ENCODE peak calls at places on chromosomes 4 and X, in seven cellular contexts. Q is body of pancreas, Z is psoas muscle, P is DND-41, N is uterus, O is astrocyte, G is upper lobe of right lung. E is an unnamed sample.
A peak's percentile ranks its signal among the peaks of the same experiment; 100 is the strongest.

GRCh38 chrX:150806827-150807226 is 91.6 kb downstream of the CD99L2 start:
- DNase-seq in P (no peak), O (no peak), N (no peak), Z (no peak), G (no peak), Q (no peak), E (no peak)

GRCh38 chr4:153341575-153342090 is 2.9 kb upstream of the MND1 start:
- DNase-seq in P (no peak), Z (no peak), N (no peak), Q (no peak), O (peak; percentile 54), G (no peak), E (no peak)

GRCh38 chr4:47413515-47413914 is 50.0 kb downstream of the COMMD8 start:
- DNase-seq in Z (no peak), P (no peak), G (no peak), Q (no peak), N (no peak), O (no peak), E (no peak)

GRCh38 chr4:169163495-169163894 is 107.3 kb downstream of the SH3RF1 start:
- DNase-seq in Z (no peak), Q (no peak), G (no peak), P (no peak), N (no peak), O (no peak), E (no peak)

GRCh38 chr4:6549890-6550620 is 24.9 kb upstream of the MAN2B2 start:
- DNase-seq in P (no peak), Q (no peak), O (no peak), Z (peak; percentile 36), G (no peak), N (no peak), E (no peak)

GRCh38 chr4:128812360-128812958 is 3.0 kb downstream of the JADE1 start:
- DNase-seq in G (no peak), O (peak; percentile 72), Z (no peak), N (no peak), P (no peak), Q (peak; percentile 50), E (no peak)

GRCh38 chr4:98527528-98527927 is 130.9 kb downstream of the TSPAN5 start:
- DNase-seq in G (no peak), P (no peak), Q (no peak), O (no peak), Z (no peak), N (no peak), E (no peak)

GRCh38 chr4:107862658-107863057 is 37.9 kb downstream of the SGMS2 start:
- DNase-seq in O (peak; percentile 55), P (no peak), N (no peak), Q (peak; percentile 18), G (no peak), Z (no peak), E (peak; percentile 4)

GRCh38 chr4:52640808-52641595 is 18.1 kb downstream of the USP46 start:
- DNase-seq in N (no peak), Q (no peak), O (peak; percentile 76), P (no peak), G (no peak), Z (no peak), E (no peak)

GRCh38 chrX:47864785-47865184 is 28.1 kb downstream of the ZNF81 start:
- DNase-seq in N (no peak), P (no peak), Q (no peak), G (no peak), Z (no peak), O (no peak), E (no peak)

GRCh38 chr4:67700119-67700873 is 659 bp downstream of the UBA6 start:
- DNase-seq in P (peak; percentile 24), Q (no peak), N (no peak), G (no peak), O (peak; percentile 25), Z (no peak), E (peak; percentile 66)

DNA sequence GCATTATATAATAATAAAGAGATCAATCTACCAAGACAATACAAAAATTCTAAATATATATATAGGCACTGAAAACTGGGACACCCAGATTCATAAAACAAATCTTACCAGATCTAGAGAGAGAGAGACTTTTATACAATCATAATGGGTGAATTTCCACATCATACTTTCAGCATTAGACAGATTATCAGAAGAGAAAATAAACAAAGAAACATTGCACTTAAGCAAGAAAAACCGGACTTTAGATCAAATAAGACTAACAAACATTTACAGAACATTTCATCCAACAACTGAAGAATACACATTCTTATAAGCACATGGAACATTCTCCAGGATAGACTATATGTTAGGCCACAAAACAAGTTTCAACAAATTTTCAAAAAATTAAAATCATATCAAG is 245.1 kb downstream of the INPP4B start:
- DNase-seq in P (no peak), Q (no peak), Z (no peak), G (no peak), N (no peak), O (no peak), E (no peak)
- H3K9me3 ChIP-seq in P (peaks cover 17% of the 10 kb centered on the region), Q (peaks cover 6% of the 10 kb centered on the region), Z (peaks cover 4% of the 10 kb centered on the region), G (peaks cover 6% of the 10 kb centered on the region), N (no peaks in the 10 kb centered on the region), O (no peaks in the 10 kb centered on the region), E (peaks cover 24% of the 10 kb centered on the region)

GRCh38 chrX:866441-866990 is 235.9 kb downstream of the SHOX start:
- DNase-seq in Z (no peak), N (no peak), P (no peak), Q (no peak), G (no peak), O (no peak), E (no peak)
- H3K9me3 ChIP-seq in Z (no peaks in the 10 kb centered on the region), N (no peaks in the 10 kb centered on the region), P (no peaks in the 10 kb centered on the region), Q (no peaks in the 10 kb centered on the region), G (no peaks in the 10 kb centered on the region), O (peaks cover 8% of the 10 kb centered on the region), E (no peaks in the 10 kb centered on the region)

GRCh38 chrX:11722304-11722703 is 35.7 kb upstream of the MSL3 start:
- DNase-seq in Z (no peak), Q (no peak), N (no peak), O (no peak), P (no peak), G (no peak), E (no peak)
- H3K9me3 ChIP-seq in Z (no peaks in the 10 kb centered on the region), Q (no peaks in the 10 kb centered on the region), N (no peaks in the 10 kb centered on the region), O (no peaks in the 10 kb centered on the region), P (no peaks in the 10 kb centered on the region), G (no peaks in the 10 kb centered on the region), E (no peaks in the 10 kb centered on the region)

DNA sequence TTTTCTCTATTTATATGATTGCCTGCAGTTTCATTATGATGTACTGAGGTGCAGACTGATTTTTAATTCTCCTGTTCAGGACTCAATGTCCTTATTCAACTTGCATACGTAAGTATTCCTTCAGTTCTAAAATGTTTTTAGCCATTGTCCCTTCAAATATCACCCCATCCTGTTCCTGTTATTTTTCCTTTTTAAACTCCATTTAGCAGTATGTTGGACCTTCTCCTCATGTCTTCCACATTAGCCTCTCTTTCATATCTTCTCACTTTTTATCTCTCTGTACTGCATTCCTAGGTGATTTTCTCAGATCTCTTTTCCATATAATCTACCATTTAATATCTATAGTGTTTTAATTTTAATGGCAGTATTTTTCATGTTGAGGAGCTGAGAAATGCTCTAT is 317.7 kb downstream of the NR3C2 start:
- DNase-seq in N (no peak), Z (no peak), O (no peak), G (no peak), Q (no peak), P (no peak), E (no peak)
- H3K9me3 ChIP-seq in N (no peaks in the 10 kb centered on the region), Z (peaks cover 25% of the 10 kb centered on the region), O (peaks cover 9% of the 10 kb centered on the region), G (peaks cover 23% of the 10 kb centered on the region), Q (peaks cover 9% of the 10 kb centered on the region), P (peaks cover 8% of the 10 kb centered on the region), E (peaks cover 17% of the 10 kb centered on the region)

GRCh38 chrX:115906881-115907280 is 263.7 kb upstream of the AGTR2 start:
- DNase-seq in Q (no peak), Z (no peak), P (no peak), N (no peak), O (no peak), G (no peak), E (no peak)
- H3K9me3 ChIP-seq in Q (no peaks in the 10 kb centered on the region), Z (no peaks in the 10 kb centered on the region), P (no peaks in the 10 kb centered on the region), N (no peaks in the 10 kb centered on the region), O (no peaks in the 10 kb centered on the region), G (no peaks in the 10 kb centered on the region), E (no peaks in the 10 kb centered on the region)

DNA sequence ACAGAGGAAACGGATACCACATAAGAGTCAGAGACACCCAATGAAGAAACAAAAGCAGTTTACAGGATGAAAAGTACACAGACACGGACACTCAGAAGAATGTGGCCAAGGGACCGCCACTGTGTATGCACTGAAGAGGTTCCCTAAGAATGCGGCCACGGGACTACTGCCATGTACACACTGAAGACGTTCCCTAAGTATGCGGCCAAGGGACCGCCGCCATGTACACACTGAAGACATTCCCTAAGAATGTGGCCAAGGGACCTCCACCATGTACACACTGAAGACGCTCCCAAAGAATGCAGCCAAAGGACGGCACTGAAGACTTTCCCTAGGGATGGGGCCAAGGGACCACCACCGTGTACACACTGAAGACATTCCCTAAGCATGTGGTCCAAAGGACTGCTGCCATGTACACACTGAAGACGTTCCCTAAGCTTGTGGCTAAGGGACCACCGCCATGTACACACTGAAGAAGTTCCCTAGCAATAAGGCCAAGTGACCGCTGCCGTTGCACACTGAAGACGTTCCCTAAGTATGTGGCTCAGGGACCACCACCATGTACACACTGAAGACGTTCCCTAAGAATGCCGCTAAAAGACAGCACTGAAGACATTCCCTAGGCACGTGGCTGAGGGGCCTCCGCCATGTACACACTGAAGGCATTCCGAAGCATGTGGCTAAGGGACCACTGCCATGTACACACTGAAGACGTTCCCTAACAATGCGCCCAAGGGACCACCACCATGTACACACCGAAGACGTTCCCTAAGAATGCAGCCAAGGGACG is 32.2 kb downstream of the DHRSX start:
- DNase-seq in Q (no peak), Z (no peak), N (no peak), P (no peak), O (no peak), G (no peak), E (no peak)
- H3K9me3 ChIP-seq in Q (no peaks in the 10 kb centered on the region), Z (no peaks in the 10 kb centered on the region), N (no peaks in the 10 kb centered on the region), P (no peaks in the 10 kb centered on the region), O (no peaks in the 10 kb centered on the region), G (no peaks in the 10 kb centered on the region), E (no peaks in the 10 kb centered on the region)

GRCh38 chr4:19707876-19708275 is 543.8 kb upstream of the SLIT2 start:
- DNase-seq in O (no peak), P (no peak), G (no peak), Q (no peak), N (no peak), Z (no peak), E (no peak)
- H3K9me3 ChIP-seq in O (no peaks in the 10 kb centered on the region), P (no peaks in the 10 kb centered on the region), G (no peaks in the 10 kb centered on the region), Q (no peaks in the 10 kb centered on the region), N (no peaks in the 10 kb centered on the region), Z (no peaks in the 10 kb centered on the region), E (no peaks in the 10 kb centered on the region)

DNA sequence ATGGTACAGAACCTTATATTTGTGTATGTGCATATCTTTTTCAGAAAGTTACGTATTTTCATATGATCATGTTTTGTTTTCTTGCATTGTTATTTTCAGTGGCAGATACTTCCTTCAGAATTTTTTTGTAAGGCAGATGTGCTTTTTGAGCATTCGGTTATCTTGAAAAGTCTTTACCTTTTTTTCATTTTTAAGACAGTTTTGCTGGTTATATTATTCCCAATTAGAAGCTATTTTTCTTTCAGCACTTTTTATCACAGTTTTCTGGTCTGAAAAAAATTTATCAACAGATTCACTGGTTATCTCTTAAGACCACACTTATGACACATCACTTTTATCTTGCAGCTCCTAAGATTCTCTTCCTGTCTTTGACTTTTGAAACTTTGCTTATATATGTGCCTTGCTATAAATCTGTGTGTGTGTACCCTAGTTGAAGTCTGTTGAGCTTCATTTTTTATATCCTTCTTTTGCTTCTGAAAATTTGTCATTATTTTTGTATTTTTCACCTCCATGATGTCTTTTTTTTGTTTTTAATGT is 53.1 kb downstream of the ZNF732 start:
- DNase-seq in Q (no peak), N (no peak), P (no peak), G (no peak), Z (no peak), O (no peak), E (no peak)
- H3K9me3 ChIP-seq in Q (peaks cover 56% of the 10 kb centered on the region), N (no peaks in the 10 kb centered on the region), P (peaks cover 72% of the 10 kb centered on the region), G (peaks cover 56% of the 10 kb centered on the region), Z (peaks cover 76% of the 10 kb centered on the region), O (peaks cover 26% of the 10 kb centered on the region), E (peaks cover 58% of the 10 kb centered on the region)

GRCh38 chr4:34138385-34138784 is 2105.9 kb downstream of the ARAP2 start:
- DNase-seq in Q (no peak), Z (no peak), G (no peak), N (no peak), O (no peak), P (no peak), E (no peak)
- H3K9me3 ChIP-seq in Q (no peaks in the 10 kb centered on the region), Z (no peaks in the 10 kb centered on the region), G (no peaks in the 10 kb centered on the region), N (no peaks in the 10 kb centered on the region), O (no peaks in the 10 kb centered on the region), P (no peaks in the 10 kb centered on the region), E (no peaks in the 10 kb centered on the region)

E was measured in CD4-positive, CD25-positive, alpha-beta regulatory T cell.